ENCODE peak calls at places on chromosomes 2 and 18, in nine cellular contexts. C is effector memory CD4-positive, alpha-beta T cell; A is B cell; E is ureter; B is activated T-cell treated with anti-CD3 and anti-CD28 coated beads, Interleukin-2, amount 50 U/mL, for 72 hours; W is spleen; U is kidney; J is cerebellum; T is HTR-8/SVneo. K is an unnamed sample.
A peak's percentile ranks its signal among the peaks of the same experiment; 100 is the strongest.

GRCh38 chr2:70190086-70190412 is 770 bp downstream of the C2orf42 start:
- DNase-seq in A (no peak), C (no peak), B (no peak), T (no peak), W (no peak), J (peak; percentile 42), E (peak; percentile 44), U (no peak), K (no peak)

GRCh38 chr2:164657129-164657528 is 35.8 kb upstream of the GRB14 start:
- DNase-seq in B (no peak), C (no peak), A (no peak), W (no peak), J (no peak), E (no peak), T (peak; percentile 6), U (no peak), K (no peak)

GRCh38 chr2:16031055-16031847 is 90.9 kb downstream of the MYCN start:
- DNase-seq in W (no peak), C (no peak), T (no peak), J (no peak), E (no peak), B (no peak), A (no peak), U (no peak), K (peak; percentile 99)

GRCh38 chr2:167411367-167411766 is 523.1 kb downstream of the XIRP2 start:
- DNase-seq in W (no peak), A (no peak), C (no peak), U (no peak), J (no peak), B (no peak), E (no peak), T (no peak), K (no peak)

GRCh38 chr2:124610141-124610540 is 585.1 kb downstream of the CNTNAP5 start:
- DNase-seq in E (no peak), C (no peak), T (no peak), U (no peak), J (no peak), A (no peak), W (no peak), B (no peak), K (no peak)

GRCh38 chr18:77495982-77496690 is 246.5 kb downstream of the GALR1 start:
- DNase-seq in C (no peak), T (no peak), A (no peak), J (no peak), U (no peak), W (no peak), E (no peak), B (no peak), K (no peak)

GRCh38 chr2:145038041-145038525 is 518.2 kb upstream of the ZEB2 start:
- DNase-seq in T (no peak), E (no peak), W (no peak), U (no peak), C (no peak), B (no peak), J (no peak), A (no peak), K (no peak)

GRCh38 chr2:11132036-11132671 is 23.1 kb upstream of the SLC66A3 start:
- DNase-seq in B (no peak), E (no peak), U (no peak), A (no peak), C (no peak), J (no peak), T (no peak), W (peak; percentile 65), K (no peak)

GRCh38 chr18:23521907-23522306 is 18.6 kb downstream of the RMC1 start:
- DNase-seq in U (no peak), A (no peak), T (no peak), B (no peak), W (no peak), J (no peak), E (no peak), C (no peak), K (no peak)

GRCh38 chr2:7709907-7710306 is 792.7 kb downstream of the RNF144A start:
- DNase-seq in J (no peak), W (no peak), A (no peak), U (no peak), T (no peak), C (no peak), B (peak; percentile 16), E (no peak), K (no peak)

GRCh38 chr2:65265090-65266045 is 37.7 kb downstream of the ACTR2 start:
- DNase-seq in T (peak; percentile 64), A (peak; percentile 54), E (no peak), C (no peak), W (no peak), B (no peak), U (no peak), J (peak; percentile 67), K (peak; percentile 33)

GRCh38 chr2:164967781-164968228 is 12.5 kb upstream of the SLC38A11 start:
- DNase-seq in B (no peak), E (no peak), A (no peak), W (no peak), U (no peak), J (no peak), C (no peak), T (no peak), K (no peak)

GRCh38 chr2:12081481-12082210 is 335.2 kb downstream of the LPIN1 start:
- DNase-seq in W (no peak), A (no peak), T (no peak), C (no peak), E (no peak), J (no peak), U (no peak), B (no peak), K (no peak)

GRCh38 chr2:178008636-178009289 is 63.8 kb downstream of the PDE11A start:
- DNase-seq in C (no peak), U (no peak), B (no peak), E (no peak), T (no peak), J (peak; percentile 78), A (no peak), W (no peak), K (peak; percentile 86)

GRCh38 chr2:187324631-187325030 is 123.4 kb downstream of the CALCRL start:
- DNase-seq in C (no peak), W (no peak), A (no peak), T (no peak), E (no peak), B (no peak), J (no peak), U (no peak), K (no peak)

GRCh38 chr18:64219511-64219910 is 70.6 kb upstream of the LINC00305 start:
- DNase-seq in J (no peak), C (no peak), T (no peak), E (no peak), W (no peak), U (no peak), A (no peak), B (no peak), K (no peak)

GRCh38 chr2:45167885-45168284 is 158.6 kb upstream of the SIX2 start:
- DNase-seq in E (no peak), T (no peak), C (no peak), U (no peak), A (no peak), W (no peak), J (no peak), B (no peak), K (no peak)

GRCh38 chr2:218870984-218871344 is 9.7 kb upstream of the WNT10A start:
- DNase-seq in W (peak; percentile 87), C (no peak), A (peak; percentile 39), T (no peak), E (no peak), J (no peak), U (no peak), B (no peak), K (no peak)

GRCh38 chr2:19282305-19282704 is 76.1 kb downstream of the OSR1 start:
- DNase-seq in C (no peak), T (no peak), A (no peak), E (no peak), W (no peak), B (no peak), J (no peak), U (no peak), K (no peak)

GRCh38 chr2:219460424-219460926 is 25.8 kb downstream of the SPEG start:
- DNase-seq in C (no peak), T (no peak), W (no peak), E (peak; percentile 80), J (no peak), U (peak; percentile 75), B (no peak), A (no peak), K (peak; percentile 96)

GRCh38 chr2:10046899-10047298 is 3.5 kb downstream of the KLF11 start:
- DNase-seq in C (no peak), U (peak; percentile 15), A (no peak), J (no peak), E (no peak), T (no peak), W (peak; percentile 41), B (no peak), K (no peak)

GRCh38 chr2:41602351-41602750 is 445.5 kb upstream of the PKDCC start:
- DNase-seq in J (no peak), E (no peak), B (no peak), C (no peak), A (no peak), W (no peak), U (no peak), T (no peak), K (no peak)

GRCh38 chr2:8855019-8855418 is 17.6 kb upstream of the KIDINS220 start:
- DNase-seq in U (no peak), W (no peak), A (no peak), C (no peak), J (no peak), B (no peak), E (no peak), T (no peak), K (no peak)

GRCh38 chr2:138871312-138871711 is 91.1 kb upstream of the NXPH2 start:
- DNase-seq in C (no peak), T (no peak), E (no peak), W (no peak), A (no peak), U (no peak), B (no peak), J (no peak), K (no peak)

GRCh38 chr2:180208841-180209240 is 201.7 kb upstream of the CWC22 start:
- DNase-seq in J (no peak), E (no peak), A (no peak), W (no peak), B (no peak), C (no peak), U (no peak), T (peak; percentile 12), K (no peak)

GRCh38 chr2:237774811-237775553 is 23.6 kb upstream of the RBM44 start:
- DNase-seq in U (no peak), C (no peak), A (peak; percentile 49), E (peak; percentile 58), J (no peak), B (peak; percentile 43), T (peak; percentile 58), W (no peak), K (peak; percentile 65)

GRCh38 chr2:127640082-127641072 is 5.6 kb upstream of the GPR17 start:
- DNase-seq in T (no peak), W (peak; percentile 93), U (no peak), E (no peak), B (peak; percentile 51), A (peak; percentile 82), C (no peak), J (no peak), K (peak; percentile 71)

GRCh38 chr2:207692206-207693065 is 19.0 kb upstream of the CCNYL1 start:
- DNase-seq in U (no peak), B (peak; percentile 46), T (peak; percentile 35), A (peak; percentile 66), E (no peak), J (no peak), C (no peak), W (no peak), K (peak; percentile 59)

GRCh38 chr2:181812106-181812745 is 79.3 kb upstream of the ITPRID2 start:
- DNase-seq in T (no peak), B (no peak), J (no peak), C (no peak), E (no peak), W (no peak), U (no peak), A (no peak), K (no peak)

GRCh38 chr2:28447943-28448737 is 47.7 kb upstream of the PLB1 start:
- DNase-seq in C (no peak), U (no peak), E (no peak), W (no peak), J (no peak), B (no peak), T (no peak), A (no peak), K (no peak)

GRCh38 chr18:31058897-31059296 is 16.4 kb upstream of the DSC3 start:
- DNase-seq in U (no peak), E (no peak), T (no peak), A (no peak), B (no peak), W (no peak), C (no peak), J (no peak), K (no peak)

K was measured in BE2C.